ENCODE peak calls at places on chromosomes 3 and 15, in six cellular contexts. E, L, U, T, A and R are unnamed samples.

GRCh38 chr3:2166552-2166951 is 67.9 kb downstream of the CNTN4 start:
- DNase-seq in E (no peak), L (no peak), U (no peak), T (no peak), A (no peak), R (no peak)

GRCh38 chr3:194575484-194576210 is 57.6 kb downstream of the TMEM44 start:
- DNase-seq in E (peak; percentile 81), L (no peak), U (no peak), T (no peak), A (no peak), R (no peak)

GRCh38 chr3:39068556-39068955 is 16.7 kb downstream of the WDR48 start:
- DNase-seq in E (no peak), L (no peak), U (no peak), T (no peak), A (no peak), R (no peak)

GRCh38 chr3:192836469-192836820 is 81.2 kb downstream of the MB21D2 start:
- DNase-seq in E (peak; percentile 47), L (no peak), U (no peak), T (no peak), A (no peak), R (no peak)

GRCh38 chr3:184637705-184638104 is 74.2 kb downstream of the MAGEF1 start:
- DNase-seq in E (no peak), L (no peak), U (no peak), T (no peak), A (no peak), R (no peak)

GRCh38 chr3:59559721-59560514 is 510.1 kb upstream of the CFAP20DC start:
- DNase-seq in E (no peak), L (no peak), U (no peak), T (no peak), A (no peak), R (no peak)

GRCh38 chr3:13419356-13420050 is 619 bp downstream of the NUP210 start:
- DNase-seq in E (peak; percentile 78), L (peak; percentile 81), U (peak; percentile 40), T (peak; percentile 48), A (peak; percentile 56), R (peak; percentile 92)

GRCh38 chr15:39381517-39381916 is 199.4 kb upstream of the THBS1 start:
- DNase-seq in E (no peak), L (no peak), U (no peak), T (no peak), A (no peak), R (no peak)

GRCh38 chr3:185216587-185216918 is 37.3 kb downstream of the EHHADH start:
- DNase-seq in E (peak; percentile 55), L (no peak), U (no peak), T (no peak), A (no peak), R (no peak)

GRCh38 chr3:134665243-134665642 is 14.4 kb upstream of the KY start:
- DNase-seq in E (peak; percentile 57), L (no peak), U (no peak), T (no peak), A (no peak), R (no peak)

DNA sequence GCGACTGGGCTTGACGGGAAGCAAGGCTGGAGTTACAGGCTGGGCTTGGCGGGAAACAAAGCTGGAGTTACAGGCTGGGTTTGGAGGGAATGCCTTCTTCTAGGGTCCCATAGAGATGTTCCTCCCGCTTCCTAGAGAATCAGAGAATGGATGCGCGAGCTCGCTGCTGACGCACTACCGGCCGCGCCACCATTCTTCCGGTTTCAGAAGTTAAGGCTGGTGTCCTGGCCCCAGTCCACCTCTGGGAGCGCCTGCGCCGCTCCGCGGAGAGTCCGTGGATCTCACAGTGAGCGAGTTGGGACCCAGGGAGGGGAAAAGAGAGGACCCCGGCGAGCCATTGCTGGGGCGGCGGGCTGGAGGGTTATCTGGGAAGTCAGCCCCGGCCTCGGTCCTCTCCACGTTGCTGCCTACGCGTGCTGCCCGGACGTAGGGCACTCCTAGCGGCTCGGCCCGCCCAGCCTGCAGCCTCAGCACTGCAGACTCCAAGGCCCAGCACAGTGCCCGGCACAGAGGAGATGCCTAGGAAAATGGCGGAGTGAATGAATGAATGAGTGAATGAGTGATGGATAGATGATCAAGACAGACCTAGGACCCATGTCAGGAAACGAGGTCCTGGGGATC is at the start of gene ZNF502:
- DNase-seq in E (peak; percentile 96), L (peak; percentile 92), U (peak; percentile 47), T (peak; percentile 85), A (peak; percentile 36), R (peak; percentile 91)
- H3K9me3 ChIP-seq in E (no peaks in the 10 kb centered on the region), L (no peaks in the 10 kb centered on the region), U (peaks cover 17% of the 10 kb centered on the region), T (peaks cover 69% of the 10 kb centered on the region), A (peaks cover 9% of the 10 kb centered on the region), R (no peaks in the 10 kb centered on the region)

DNA sequence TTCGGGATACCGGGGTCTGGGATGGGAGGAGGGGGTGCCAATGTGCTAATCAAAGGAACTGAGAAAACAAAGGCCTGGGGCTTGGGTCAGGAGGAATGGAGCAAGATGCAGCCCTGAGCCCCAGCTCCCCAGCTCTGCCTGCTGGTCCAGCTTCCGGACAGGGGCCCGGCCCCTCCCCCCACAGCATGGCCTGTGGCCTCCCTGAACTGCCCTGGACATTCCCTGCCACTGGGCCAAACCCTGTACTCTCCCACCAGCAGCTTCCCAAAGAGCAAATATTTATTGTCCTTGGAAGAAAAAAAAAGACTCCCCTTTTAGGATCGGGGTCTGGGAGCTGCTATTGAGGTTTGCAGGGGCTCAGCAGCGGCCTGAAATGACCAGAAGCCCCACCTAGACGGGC is 5.7 kb upstream of the MYL3 start:
- DNase-seq in E (peak; percentile 78), L (no peak), U (no peak), T (no peak), A (no peak), R (no peak)
- H3K4me1 ChIP-seq in E (peaks cover 36% of the 10 kb centered on the region), L (peaks cover 2% of the 10 kb centered on the region), U (no peaks in the 10 kb centered on the region), T (peaks cover 21% of the 10 kb centered on the region), A (no peaks in the 10 kb centered on the region), R (peaks cover 11% of the 10 kb centered on the region)

GRCh38 chr3:45110185-45110833 is 35.9 kb downstream of the CDCP1 start:
- DNase-seq in E (no peak), L (no peak), U (peak; percentile 12), T (no peak), A (peak; percentile 27), R (no peak)
- H3K27ac ChIP-seq in E (no peak overlapping the region), L (no peak overlapping the region), U (no peak overlapping the region), T (no peak overlapping the region), A (no peak overlapping the region), R (peak overlapping the region; percentile 93)

DNA sequence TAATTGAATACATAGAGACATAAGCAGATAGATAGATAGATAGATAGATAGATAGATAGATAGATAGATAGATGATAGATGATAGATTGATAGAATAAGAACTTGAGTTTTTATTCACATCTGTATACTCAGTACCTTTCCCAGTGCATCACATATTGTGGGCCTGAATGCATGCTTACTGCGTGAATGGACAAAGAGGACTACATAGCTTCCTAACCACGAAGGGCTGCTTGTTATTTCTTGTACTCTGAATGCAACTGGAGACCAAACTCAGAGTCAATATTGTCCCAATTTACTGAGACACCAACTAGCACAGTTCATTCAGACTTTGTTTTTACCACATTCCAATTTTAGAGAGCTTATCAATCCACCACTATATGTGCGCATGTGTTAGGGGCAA is 422.9 kb upstream of the GRM7 start:
- DNase-seq in E (no peak), L (no peak), U (no peak), T (no peak), A (no peak), R (no peak)
- H3K9me3 ChIP-seq in E (no peaks in the 10 kb centered on the region), L (no peaks in the 10 kb centered on the region), U (no peaks in the 10 kb centered on the region), T (no peaks in the 10 kb centered on the region), A (no peaks in the 10 kb centered on the region), R (no peaks in the 10 kb centered on the region)

GRCh38 chr3:187062526-187063177 is 76.6 kb downstream of the RPL39L start:
- DNase-seq in E (no peak), L (no peak), U (no peak), T (no peak), A (no peak), R (no peak)

GRCh38 chr3:187061748-187062147 is 77.5 kb downstream of the RPL39L start:
- DNase-seq in E (no peak), L (no peak), U (no peak), T (no peak), A (no peak), R (no peak)

GRCh38 chr3:187063286-187064081 is 75.8 kb downstream of the RPL39L start:
- DNase-seq in E (no peak), L (no peak), U (no peak), T (no peak), A (no peak), R (no peak)

GRCh38 chr3:187066228-187066995 is 72.9 kb downstream of the RPL39L start:
- DNase-seq in E (no peak), L (no peak), U (peak; percentile 15), T (no peak), A (peak; percentile 43), R (no peak)

DNA sequence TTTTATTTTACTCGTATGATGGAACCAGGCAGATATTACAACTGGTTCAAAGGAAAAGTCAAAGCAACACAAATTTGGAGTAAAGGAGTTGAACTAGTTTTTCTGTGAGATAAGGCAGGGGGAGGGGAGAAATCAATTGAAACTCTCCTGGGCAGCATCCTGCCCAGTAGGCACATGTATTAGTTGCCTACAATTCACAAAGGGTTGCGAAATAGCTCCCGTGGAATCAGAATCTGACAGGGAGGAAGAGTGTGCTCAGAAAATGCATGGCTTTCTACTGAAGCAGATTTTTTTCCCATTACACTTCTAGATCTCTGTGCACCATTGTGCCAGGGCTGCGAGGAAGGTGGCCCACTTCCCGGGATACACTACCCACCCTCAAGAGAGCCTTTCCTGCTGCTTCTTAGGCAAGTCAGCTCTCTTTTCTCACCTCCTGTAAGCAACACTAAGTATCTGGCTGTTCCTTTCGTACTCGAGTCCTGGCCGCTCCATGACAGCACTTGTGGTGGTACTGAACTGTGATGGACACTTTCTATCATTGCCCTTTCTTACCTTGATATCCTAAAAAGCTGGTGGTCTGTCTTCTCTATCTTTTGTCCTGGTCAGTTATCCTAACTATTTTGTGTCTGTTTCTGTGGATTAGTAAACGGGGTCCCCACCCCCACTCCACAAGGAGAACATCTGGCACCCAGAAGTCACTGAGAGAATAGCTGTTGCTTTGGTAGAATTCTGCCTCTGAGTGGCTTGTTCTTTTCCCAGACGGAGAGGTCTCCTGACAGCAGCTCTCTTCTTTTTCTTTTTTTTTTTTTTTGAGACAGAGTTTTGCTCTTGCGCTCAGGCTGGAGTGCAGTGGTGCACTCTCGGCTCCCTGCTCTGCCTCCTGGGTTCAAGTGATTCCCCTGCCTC is 74.8 kb downstream of the RPL39L start:
- DNase-seq in E (no peak), L (no peak), U (no peak), T (no peak), A (no peak), R (no peak)
- H3K4me1 ChIP-seq in E (no peaks in the 10 kb centered on the region), L (peaks cover 7% of the 10 kb centered on the region), U (peaks cover 36% of the 10 kb centered on the region), T (no peaks in the 10 kb centered on the region), A (peaks cover 44% of the 10 kb centered on the region), R (peaks cover 16% of the 10 kb centered on the region)

DNA sequence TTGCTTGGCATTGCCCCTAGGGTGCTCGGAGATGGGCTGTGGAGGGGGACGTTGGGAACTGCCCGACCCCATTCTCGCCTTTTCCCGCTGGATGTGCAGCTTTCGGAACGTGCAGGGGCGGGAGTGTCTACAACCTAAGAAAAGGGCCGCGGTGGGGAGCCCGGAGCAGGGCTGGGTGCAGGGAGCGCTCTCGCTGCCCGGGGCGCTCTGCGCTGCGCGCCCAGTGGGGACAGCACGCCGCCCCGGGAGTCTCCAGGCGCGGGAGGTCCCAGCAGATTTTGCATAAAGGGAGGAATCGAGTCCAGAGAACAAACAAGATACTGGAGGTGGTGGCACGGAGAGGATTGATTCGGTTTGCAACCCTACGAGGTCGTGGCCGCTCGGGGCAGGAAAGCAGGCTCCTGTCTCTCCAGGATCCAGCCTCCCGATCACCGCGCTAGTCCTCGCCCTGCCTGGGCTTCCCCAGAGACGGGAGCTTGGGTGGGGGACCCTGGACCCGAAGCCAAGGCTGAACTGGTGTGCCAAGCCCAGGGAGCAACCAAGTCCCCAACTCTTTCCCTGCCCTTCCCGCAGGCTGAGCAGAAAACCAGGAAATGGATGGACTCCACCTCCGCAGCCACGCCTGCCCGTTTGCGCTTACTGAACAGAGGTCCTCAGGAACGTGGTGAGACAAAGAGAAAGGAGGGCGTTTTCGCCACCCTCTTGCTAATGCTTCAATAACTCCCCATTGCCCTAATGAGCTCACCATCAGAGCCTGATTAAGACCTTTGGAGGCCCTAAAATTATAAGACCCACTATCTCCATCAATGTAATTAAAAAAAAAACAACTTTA is 59.7 kb downstream of the NOX5 start:
- DNase-seq in E (peak; percentile 88), L (peak; percentile 76), U (no peak), T (peak; percentile 71), A (no peak), R (peak; percentile 85)
- H3K27ac ChIP-seq in E (no peak overlapping the region), L (no peak overlapping the region), U (no peak overlapping the region), T (peak overlapping the region; percentile 62), A (no peak overlapping the region), R (peak overlapping the region; percentile 70)